ENCODE peak calls at places on chromosomes 16 and 17, in six cellular contexts. M, F, S, R, V and H are unnamed samples.

GRCh38 chr16:52729731-52730130 is 182.8 kb upstream of the TOX3 start:
- DNase-seq in M (no peak), F (no peak), S (no peak), V (no peak), R (no peak), H (no peak)

GRCh38 chr17:237406-237955 is 56.0 kb upstream of the DOC2B start:
- DNase-seq in S (no peak), M (no peak), R (no peak), F (no peak), V (no peak), H (no peak)

GRCh38 chr17:5975651-5976050 is 94.5 kb upstream of the WSCD1 start:
- DNase-seq in V (no peak), M (no peak), R (no peak), F (no peak), S (no peak), H (no peak)

GRCh38 chr16:72291531-72291981 is 119.6 kb upstream of the PMFBP1 start:
- DNase-seq in R (no peak), S (no peak), V (no peak), F (no peak), M (no peak), H (no peak)

GRCh38 chr16:28494141-28494851 is at the start of gene APOBR:
- DNase-seq in F (no peak), S (peak; percentile 90), R (peak; percentile 11), V (peak; percentile 71), M (peak; percentile 84), H (peak; percentile 85)

GRCh38 chr17:57078274-57078673 is 6.8 kb upstream of the AKAP1 start:
- DNase-seq in V (no peak), F (no peak), S (no peak), M (no peak), R (no peak), H (no peak)

GRCh38 chr16:54632322-54632721 is 298.3 kb upstream of the IRX5 start:
- DNase-seq in M (no peak), V (no peak), R (no peak), F (no peak), S (no peak), H (no peak)

GRCh38 chr17:66397486-66397885 is 95.1 kb downstream of the PRKCA start:
- DNase-seq in V (no peak), R (no peak), S (no peak), M (no peak), F (no peak), H (no peak)

GRCh38 chr16:82888616-82889015 is 261.8 kb downstream of the CDH13 start:
- DNase-seq in R (no peak), S (no peak), V (no peak), M (no peak), F (no peak), H (no peak)

GRCh38 chr16:12141556-12141955 is 165.0 kb downstream of the SNX29 start:
- DNase-seq in V (no peak), S (no peak), M (no peak), F (no peak), R (no peak), H (no peak)

GRCh38 chr16:66383551-66383950 is 17.1 kb downstream of the CDH5 start:
- DNase-seq in R (no peak), S (no peak), M (no peak), V (no peak), F (no peak), H (no peak)

GRCh38 chr16:2686912-2687507 is 4.7 kb downstream of the KCTD5 start:
- DNase-seq in S (peak; percentile 92), F (no peak), V (no peak), M (peak; percentile 90), R (no peak), H (peak; percentile 93)

GRCh38 chr17:46788796-46789195 is 29.7 kb downstream of the WNT3 start:
- DNase-seq in V (no peak), F (no peak), S (no peak), R (no peak), M (no peak), H (no peak)

GRCh38 chr17:13557077-13557476 is 44.7 kb downstream of the HS3ST3A1 start:
- DNase-seq in M (no peak), R (no peak), S (no peak), V (no peak), F (no peak), H (no peak)

GRCh38 chr16:89426736-89427525 is 63.4 kb downstream of the ANKRD11 start:
- DNase-seq in M (no peak), S (no peak), R (no peak), V (no peak), F (no peak), H (no peak)

GRCh38 chr16:72025404-72026114 is 17.0 kb downstream of the DHODH start:
- DNase-seq in F (no peak), V (no peak), R (peak; percentile 46), M (no peak), S (no peak), H (no peak)

GRCh38 chr16:48812856-48813255 is 202.9 kb upstream of the N4BP1 start:
- DNase-seq in M (no peak), F (no peak), V (no peak), S (no peak), R (no peak), H (no peak)

GRCh38 chr17:59762022-59762825 is 54.8 kb downstream of the VMP1 start:
- DNase-seq in S (peak; percentile 59), M (no peak), R (no peak), V (no peak), F (no peak), H (peak; percentile 36)

GRCh38 chr17:77027271-77027670 is 113.5 kb upstream of the SEC14L1 start:
- DNase-seq in S (no peak), R (no peak), F (no peak), M (no peak), V (no peak), H (no peak)

GRCh38 chr17:77644181-77644972 is 314.1 kb upstream of the TNRC6C start:
- DNase-seq in R (no peak), M (no peak), S (no peak), F (no peak), V (no peak), H (no peak)

GRCh38 chr16:84054271-84054670 is 11.7 kb upstream of the SLC38A8 start:
- DNase-seq in S (no peak), F (peak; percentile 57), V (no peak), R (no peak), M (no peak), H (no peak)

GRCh38 chr16:35911899-35912298 is 2452.5 kb downstream of the TP53TG3F start:
- DNase-seq in V (no peak), M (no peak), R (no peak), S (no peak), F (no peak), H (no peak)

GRCh38 chr17:81516439-81516838 is 3.8 kb upstream of the ACTG1 start:
- DNase-seq in M (no peak), R (no peak), V (no peak), S (no peak), F (peak; percentile 63), H (no peak)

GRCh38 chr16:30523768-30524574 is 2.4 kb downstream of the ZNF768 start:
- DNase-seq in S (no peak), R (no peak), V (no peak), M (no peak), F (no peak), H (no peak)

GRCh38 chr17:63446981-63447687 is 1.0 kb upstream of the CYB561 start:
- DNase-seq in V (peak; percentile 6), F (no peak), S (no peak), R (no peak), M (peak; percentile 65), H (no peak)

GRCh38 chr17:81731271-81731670 is 19.2 kb downstream of the SLC25A10 start:
- DNase-seq in F (no peak), V (no peak), S (no peak), R (no peak), M (no peak), H (no peak)